ENCODE peak calls at places on chromosomes 3 and 15, in seven cellular contexts. N is spleen; R is activated CD4-positive, alpha-beta T cell treated with anti-CD3 and anti-CD28 coated beads for 4 hours; E is NCI-H774; Q is WTC11; C is kidney tubule cell; H is epithelial cell of esophagus. Y is an unnamed sample.

GRCh38 chr15:65902373-65902772 is 33.1 kb downstream of the RAB11A start:
- DNase-seq in E (no peak), H (peak; percentile 98), C (peak; percentile 92), R (no peak), Q (no peak), N (peak; percentile 81), Y (no peak)

GRCh38 chr15:67130166-67130565 is 64.8 kb downstream of the SMAD3 start:
- DNase-seq in C (no peak), E (no peak), R (no peak), N (no peak), Q (no peak), H (no peak), Y (no peak)

GRCh38 chr15:41115652-41116115 is 396 bp downstream of the INO80 start:
- DNase-seq in H (peak; percentile 58), R (peak; percentile 90), N (peak; percentile 95), E (no peak), C (no peak), Q (peak; percentile 52), Y (peak; percentile 79)

GRCh38 chr15:85782112-85782511 is 12.6 kb downstream of the KLHL25 start:
- DNase-seq in E (no peak), H (no peak), Q (no peak), R (no peak), N (no peak), C (no peak), Y (no peak)

GRCh38 chr3:196518999-196519737 is 4.0 kb upstream of the SMCO1 start:
- DNase-seq in N (no peak), E (peak; percentile 49), R (peak; percentile 58), C (peak; percentile 59), Q (peak; percentile 80), H (peak; percentile 84), Y (peak; percentile 86)

GRCh38 chr15:99619712-99620111 is 53.9 kb downstream of the MEF2A start:
- DNase-seq in E (no peak), Q (no peak), C (no peak), H (peak; percentile 21), R (no peak), N (no peak), Y (no peak)

GRCh38 chr3:169323580-169324453 is 339.7 kb downstream of the MECOM start:
- DNase-seq in E (no peak), H (peak; percentile 43), N (no peak), Q (no peak), R (no peak), C (peak; percentile 71), Y (no peak)

GRCh38 chr3:15896500-15896899 is 98.7 kb upstream of the ANKRD28 start:
- DNase-seq in H (no peak), N (no peak), R (no peak), Q (no peak), C (no peak), E (no peak), Y (no peak)

GRCh38 chr3:37540786-37541185 is 320.9 kb upstream of the CTDSPL start:
- DNase-seq in C (no peak), Q (no peak), N (no peak), R (no peak), H (peak; percentile 30), E (no peak), Y (no peak)

GRCh38 chr15:59521443-59521842 is 83.5 kb downstream of the FAM81A start:
- DNase-seq in R (no peak), N (no peak), C (no peak), H (no peak), E (no peak), Q (no peak), Y (no peak)

GRCh38 chr3:169390310-169390731 is 273.2 kb downstream of the MECOM start:
- DNase-seq in N (no peak), Q (no peak), C (peak; percentile 22), E (no peak), H (peak; percentile 61), R (no peak), Y (no peak)

GRCh38 chr15:76340198-76340801 is 3.7 kb downstream of the ISL2 start:
- DNase-seq in Q (peak; percentile 33), H (no peak), R (no peak), N (peak; percentile 83), C (peak; percentile 21), E (peak; percentile 18), Y (peak; percentile 78)

GRCh38 chr3:137746808-137747207 is 17.3 kb upstream of the SOX14 start:
- DNase-seq in C (no peak), N (no peak), R (no peak), E (no peak), H (no peak), Q (no peak), Y (peak; percentile 2)

GRCh38 chr3:177905173-177905894 is 630.9 kb upstream of the KCNMB2 start:
- DNase-seq in C (peak; percentile 64), H (no peak), E (no peak), Q (no peak), N (no peak), R (no peak), Y (no peak)

GRCh38 chr15:94509259-94509658 is 277.9 kb downstream of the MCTP2 start:
- DNase-seq in E (no peak), H (no peak), R (no peak), Q (no peak), C (no peak), N (no peak), Y (no peak)

GRCh38 chr15:60643490-60644040 is 164.6 kb upstream of the ICE2 start:
- DNase-seq in Q (no peak), R (no peak), N (no peak), E (no peak), H (no peak), C (no peak), Y (no peak)

GRCh38 chr15:60493166-60493565 is 14.2 kb upstream of the ICE2 start:
- DNase-seq in E (no peak), H (no peak), C (no peak), R (no peak), N (no peak), Q (no peak), Y (no peak)

GRCh38 chr3:108833616-108834015 is 11.0 kb downstream of the TRAT1 start:
- DNase-seq in C (no peak), N (no peak), E (no peak), R (no peak), H (no peak), Q (no peak), Y (no peak)

GRCh38 chr3:71710906-71711494 is 14.2 kb downstream of the EIF4E3 start:
- DNase-seq in N (no peak), Q (no peak), C (peak; percentile 66), E (peak; percentile 38), R (no peak), H (peak; percentile 57), Y (peak; percentile 65)

GRCh38 chr3:51501833-51502561 is 2.2 kb upstream of the DCAF1 start:
- DNase-seq in N (peak; percentile 92), E (peak; percentile 7), H (peak; percentile 78), C (peak; percentile 74), Q (peak; percentile 93), R (peak; percentile 68), Y (peak; percentile 86)

GRCh38 chr15:79960502-79961217 is 10.3 kb downstream of the BCL2A1 start:
- DNase-seq in C (no peak), N (no peak), E (no peak), H (no peak), Q (no peak), R (no peak), Y (no peak)

GRCh38 chr3:115110830-115111229 is 36.3 kb downstream of the ZBTB20 start:
- DNase-seq in C (no peak), R (no peak), E (no peak), H (no peak), N (no peak), Q (no peak), Y (no peak)

Y was measured in neural progenitor cell.